ENCODE peak calls at places on chromosome 11, in eight cellular contexts. Q is hepatocyte, Y is left lung, Z is mammary epithelial cell, H is PC-9, P is A549, K is heart right ventricle, U is upper lobe of right lung. C is an unnamed sample.

GRCh38 chr11:134556186-134556585 is 144.1 kb upstream of the B3GAT1 start:
- DNase-seq in P (no peak), H (no peak), K (no peak), Z (no peak), Y (no peak), U (no peak), Q (no peak), C (no peak)

GRCh38 chr11:16404781-16405180 is 48.4 kb upstream of the SOX6 start:
- DNase-seq in Q (no peak), P (no peak), K (no peak), Y (no peak), U (no peak), Z (no peak), H (no peak), C (no peak)

GRCh38 chr11:75625970-75626691 is 42.7 kb downstream of the MAP6 start:
- DNase-seq in Z (peak; percentile 57), P (peak; percentile 17), H (peak; percentile 39), Y (no peak), U (no peak), K (no peak), Q (no peak), C (peak; percentile 67)

GRCh38 chr11:72692498-72693237 is 18.4 kb upstream of the PDE2A start:
- DNase-seq in K (no peak), H (no peak), Q (no peak), Z (no peak), P (no peak), Y (no peak), U (no peak), C (no peak)

GRCh38 chr11:70471254-70471653 is 72.9 kb downstream of the CTTN start:
- DNase-seq in Y (no peak), U (peak; percentile 51), K (no peak), Z (no peak), H (no peak), P (peak; percentile 51), Q (peak; percentile 48), C (no peak)

GRCh38 chr11:61057615-61058014 is 44.7 kb upstream of the CD5 start:
- DNase-seq in P (no peak), K (no peak), Y (no peak), H (no peak), U (no peak), Z (no peak), Q (no peak), C (no peak)

GRCh38 chr11:130278745-130279144 is 36.0 kb downstream of the ZBTB44 start:
- DNase-seq in Q (no peak), Y (no peak), P (no peak), H (no peak), U (no peak), Z (no peak), K (no peak), C (peak; percentile 5)

GRCh38 chr11:47924184-47924671 is 56.1 kb upstream of the PTPRJ start:
- DNase-seq in P (peak; percentile 88), U (peak; percentile 68), H (peak; percentile 93), K (no peak), Z (peak; percentile 59), Q (peak; percentile 44), Y (no peak), C (peak; percentile 66)

GRCh38 chr11:20158597-20159257 is 1.5 kb downstream of the DBX1 start:
- DNase-seq in H (peak; percentile 11), P (peak; percentile 28), Z (peak; percentile 44), Q (peak; percentile 82), U (no peak), K (peak; percentile 38), Y (no peak), C (peak; percentile 15)

GRCh38 chr11:67268036-67268683 is 1.9 kb downstream of the GRK2 start:
- DNase-seq in H (no peak), Z (no peak), U (peak; percentile 67), K (peak; percentile 28), Q (no peak), Y (no peak), P (no peak), C (no peak)

GRCh38 chr11:121741954-121742361 is 289.2 kb upstream of the SORL1-AS1 start:
- DNase-seq in Z (no peak), H (no peak), Y (no peak), Q (peak; percentile 72), P (no peak), K (peak; percentile 74), U (no peak), C (no peak)
- TF ChIP-seq CTCF in Z (no peak), H (no peak), Y (no peak), Q (peak; percentile 12), P (no peak), K (peak; percentile 35), U (no peak), C (no peak)

DNA sequence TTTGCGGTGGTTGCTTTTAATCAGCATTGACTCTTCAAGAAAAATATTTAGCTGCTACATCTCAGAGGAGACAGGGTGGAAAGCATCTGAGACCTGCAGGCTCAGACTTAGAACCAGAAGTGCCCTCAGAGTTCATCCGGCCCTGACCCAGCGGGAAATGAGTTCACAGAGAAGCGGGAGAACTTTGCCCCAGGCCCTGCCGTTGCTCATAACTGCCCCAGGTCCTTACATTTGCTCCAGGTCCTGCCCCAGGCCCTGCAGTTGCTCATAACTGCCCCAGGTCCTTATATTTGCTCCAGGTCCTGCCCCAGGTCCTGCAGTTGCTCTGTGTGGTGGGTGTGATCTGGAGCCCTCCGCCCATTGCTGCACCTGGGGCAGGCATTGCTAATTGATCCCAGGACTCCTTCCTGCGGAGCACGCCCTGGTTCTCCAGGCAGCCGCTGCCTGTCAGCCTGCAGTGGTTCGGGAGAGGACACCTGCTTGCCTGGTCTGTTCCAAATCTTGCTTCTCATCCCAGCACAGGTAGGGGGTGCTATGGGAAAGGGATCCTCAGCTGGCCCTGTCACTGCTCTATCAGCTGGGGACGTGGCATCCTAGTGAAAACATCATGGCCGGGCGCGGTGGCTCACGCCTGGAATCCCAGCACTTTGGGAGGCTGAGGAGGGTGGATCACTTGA is 58.1 kb upstream of the PPP6R3 start:
- DNase-seq in Z (no peak), U (no peak), P (no peak), K (no peak), H (no peak), Y (peak; percentile 54), Q (no peak), C (no peak)
- H3K4me1 ChIP-seq in Z (no peaks in the 10 kb centered on the region), U (peaks cover 28% of the 10 kb centered on the region), P (peaks cover 4% of the 10 kb centered on the region), K (peaks cover 45% of the 10 kb centered on the region), H (no peaks in the 10 kb centered on the region), Y (no peaks in the 10 kb centered on the region), Q (peaks cover 36% of the 10 kb centered on the region), C (no peaks in the 10 kb centered on the region)

DNA sequence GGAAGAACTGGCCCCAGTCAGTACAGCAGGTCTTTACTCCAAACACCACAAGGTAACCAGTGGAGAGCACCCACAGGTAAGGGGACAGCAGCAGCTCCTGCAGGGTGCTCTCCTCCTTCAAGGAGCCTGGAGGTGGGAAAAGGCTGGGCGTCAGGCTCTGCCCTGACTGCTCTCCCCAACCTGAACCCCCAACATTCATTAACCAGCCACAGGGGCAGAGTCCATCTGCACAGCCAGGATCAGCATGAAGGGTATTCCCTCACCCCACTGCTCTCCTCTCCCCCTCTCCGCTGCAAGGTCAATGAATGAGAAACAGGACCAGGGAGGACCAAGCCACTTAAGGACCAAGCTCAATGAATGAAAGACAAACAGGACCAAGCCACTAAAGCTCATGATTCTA is 3.7 kb downstream of the SLC37A4 start:
- DNase-seq in Z (no peak), Q (peak; percentile 66), U (no peak), K (no peak), Y (no peak), H (no peak), P (no peak), C (no peak)
- TF ChIP-seq CTCF in Z (no peak), Q (no peak), U (no peak), K (no peak), Y (no peak), H (no peak), P (no peak), C (no peak)

GRCh38 chr11:102322560-102322959 is 5.3 kb downstream of the BIRC3 start:
- DNase-seq in H (no peak), Y (no peak), K (no peak), Z (no peak), U (no peak), P (no peak), Q (no peak), C (no peak)
- H3K4me1 ChIP-seq in H (peaks cover 27% of the 10 kb centered on the region), Y (no peaks in the 10 kb centered on the region), K (peaks cover 6% of the 10 kb centered on the region), Z (peaks cover 21% of the 10 kb centered on the region), U (peaks cover 20% of the 10 kb centered on the region), P (peaks cover 65% of the 10 kb centered on the region), Q (no peaks in the 10 kb centered on the region), C (peaks cover 36% of the 10 kb centered on the region)

DNA sequence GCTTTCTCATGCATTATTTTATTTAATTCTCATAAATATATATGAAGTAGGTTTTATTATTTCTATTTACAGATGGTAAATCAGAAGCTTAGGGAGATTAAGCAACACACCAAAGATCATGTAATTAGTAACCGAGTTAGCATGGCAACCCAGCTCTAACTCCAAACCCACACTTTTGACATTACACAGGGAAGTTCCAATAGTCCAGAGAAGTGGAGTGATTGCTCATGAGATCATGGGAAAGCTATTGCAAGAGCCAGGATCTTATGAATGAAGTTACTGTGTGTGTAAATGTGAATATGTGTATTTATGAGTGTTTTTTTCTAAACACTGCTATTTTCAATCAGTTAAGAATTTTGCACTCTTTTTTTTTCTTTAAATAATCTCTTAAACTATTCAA is 225.8 kb upstream of the KIRREL3 start:
- DNase-seq in Z (no peak), Y (no peak), P (no peak), U (no peak), K (no peak), H (no peak), Q (peak; percentile 57), C (peak; percentile 2)
- TF ChIP-seq CTCF in Z (no peak), Y (no peak), P (no peak), U (no peak), K (no peak), H (no peak), Q (no peak), C (no peak)

GRCh38 chr11:123313261-123313660 is 116.8 kb upstream of the GRAMD1B start:
- DNase-seq in Y (no peak), K (no peak), P (no peak), Q (no peak), Z (no peak), H (no peak), U (no peak), C (no peak)
- H3K4me1 ChIP-seq in Y (peaks cover 3% of the 10 kb centered on the region), K (peaks cover 24% of the 10 kb centered on the region), P (no peaks in the 10 kb centered on the region), Q (peaks cover 2% of the 10 kb centered on the region), Z (no peaks in the 10 kb centered on the region), H (no peaks in the 10 kb centered on the region), U (no peaks in the 10 kb centered on the region), C (no peaks in the 10 kb centered on the region)

DNA sequence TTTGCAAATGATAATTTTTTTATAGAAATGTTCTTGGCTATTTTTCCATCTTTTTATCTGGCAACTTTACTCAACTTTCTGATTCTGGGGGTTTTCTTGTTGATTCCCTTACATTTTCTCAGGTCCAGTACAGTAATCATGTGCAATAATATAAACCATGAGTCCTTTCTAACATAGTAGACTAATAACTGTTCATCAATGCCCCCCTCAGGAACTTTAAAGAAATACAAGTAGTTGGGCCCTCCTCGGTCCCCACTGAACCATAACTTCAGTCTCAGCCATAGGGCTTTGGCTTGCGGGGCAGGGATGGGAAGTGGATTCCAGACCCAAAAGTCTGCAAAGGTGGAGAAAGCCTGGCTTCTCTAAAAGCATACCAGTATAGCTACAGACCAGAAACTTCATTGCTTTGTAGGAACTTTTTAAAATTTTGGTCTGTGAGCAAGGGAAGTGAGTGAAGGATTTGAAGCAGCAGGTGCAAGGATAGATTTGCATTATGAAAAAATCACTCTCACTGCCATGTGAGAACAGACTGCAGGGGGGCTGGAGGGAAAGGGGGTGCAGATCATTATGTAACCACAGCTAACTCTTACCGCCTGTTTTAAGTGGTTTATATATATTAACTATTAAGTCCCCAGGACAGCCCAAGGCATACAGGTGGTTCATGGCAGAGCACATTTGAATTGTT is 10.5 kb upstream of the TUB start:
- DNase-seq in P (peak; percentile 34), Q (peak; percentile 55), Z (peak; percentile 27), Y (no peak), H (no peak), U (no peak), K (no peak), C (no peak)
- TF ChIP-seq CTCF in P (peak; percentile 28), Q (peak; percentile 48), Z (peak; percentile 50), Y (no peak), H (peak; percentile 45), U (peak; percentile 31), K (peak; percentile 60), C (peak; percentile 57)